ENCODE peak calls at places on chromosomes 4 and X, in seven cellular contexts. X is tibial nerve, G is esophagus squamous epithelium, P is suprapubic skin, W is IMR-90, M is A549, Y is spleen. T is an unnamed sample.

GRCh38 chr4:133151681-133152329 is 2.7 kb downstream of the PCDH10 start:
- DNase-seq in P (peak; percentile 72), W (no peak), X (no peak), G (no peak), Y (no peak), M (peak; percentile 3), T (no peak)

GRCh38 chrX:39398973-39399268 is 597.7 kb downstream of the MID1IP1 start:
- DNase-seq in P (no peak), M (no peak), W (no peak), G (no peak), Y (no peak), X (no peak), T (no peak)

GRCh38 chrX:21166302-21166982 is 207.8 kb upstream of the CNKSR2 start:
- DNase-seq in G (no peak), W (peak; percentile 25), X (no peak), M (peak; percentile 75), Y (no peak), P (no peak), T (no peak)

GRCh38 chr4:136742330-136742729 is 790.0 kb downstream of the PCDH18 start:
- DNase-seq in G (no peak), X (no peak), Y (no peak), P (no peak), W (peak; percentile 75), M (peak; percentile 6), T (no peak)

GRCh38 chrX:2928127-2928582 is 984 bp downstream of the ARSD start:
- DNase-seq in X (peak; percentile 10), M (no peak), P (no peak), G (peak; percentile 19), Y (peak; percentile 89), W (peak; percentile 47), T (peak; percentile 66)

GRCh38 chrX:13666836-13667235 is 13.9 kb downstream of the TCEANC start:
- DNase-seq in Y (no peak), X (no peak), M (no peak), P (no peak), W (no peak), G (no peak), T (no peak)

GRCh38 chr4:1754336-1754735 is 33.0 kb downstream of the TACC3 start:
- DNase-seq in G (no peak), M (no peak), X (no peak), P (no peak), W (no peak), Y (no peak), T (no peak)

GRCh38 chr4:60952921-60953320 is 247.2 kb upstream of the ADGRL3 start:
- DNase-seq in M (no peak), X (no peak), Y (no peak), W (no peak), P (no peak), G (no peak), T (no peak)

GRCh38 chr4:76867880-76868655 is 29.9 kb downstream of the SOWAHB start:
- DNase-seq in P (no peak), G (no peak), M (peak; percentile 12), Y (no peak), X (no peak), W (no peak), T (no peak)

GRCh38 chrX:23732704-23733103 is 10.4 kb downstream of the ACOT9 start:
- DNase-seq in W (no peak), M (no peak), G (no peak), X (no peak), Y (no peak), P (no peak), T (no peak)

GRCh38 chrX:107894038-107894437 is 68.4 kb downstream of the MID2 start:
- DNase-seq in Y (no peak), W (peak; percentile 42), X (peak; percentile 42), P (no peak), M (peak; percentile 61), G (no peak), T (no peak)

GRCh38 chr4:173807347-173807746 is 277.3 kb upstream of the HAND2 start:
- DNase-seq in X (peak; percentile 11), P (no peak), W (no peak), M (no peak), G (no peak), Y (no peak), T (no peak)

GRCh38 chr4:38765391-38765790 is 17.4 kb downstream of the TLR10 start:
- DNase-seq in W (peak; percentile 80), G (no peak), Y (no peak), X (no peak), P (no peak), M (no peak), T (no peak)

GRCh38 chrX:10529344-10529743 is 91.0 kb downstream of the MID1 start:
- DNase-seq in X (no peak), G (no peak), P (no peak), W (peak; percentile 60), M (no peak), Y (no peak), T (no peak)

GRCh38 chr4:74157116-74157742 is 689 bp upstream of the MTHFD2L start:
- DNase-seq in Y (no peak), M (peak; percentile 6), G (no peak), X (no peak), P (no peak), W (peak; percentile 65), T (no peak)

GRCh38 chr4:122450847-122451246 is 5.7 kb downstream of the IL2 start:
- DNase-seq in W (peak; percentile 10), X (no peak), Y (no peak), G (no peak), M (peak; percentile 41), P (no peak), T (no peak)

GRCh38 chr4:35725131-35725530 is 519.2 kb downstream of the ARAP2 start:
- DNase-seq in W (no peak), Y (no peak), P (no peak), X (no peak), G (no peak), M (no peak), T (no peak)

GRCh38 chrX:31894152-31894551 is 822.3 kb upstream of the FTHL17 start:
- DNase-seq in G (no peak), M (no peak), P (no peak), Y (no peak), X (no peak), W (no peak), T (peak; percentile 57)

GRCh38 chr4:159010563-159011260 is 92.2 kb upstream of the RAPGEF2 start:
- DNase-seq in X (peak; percentile 70), M (peak; percentile 50), G (no peak), Y (no peak), W (peak; percentile 67), P (no peak), T (peak; percentile 90)

GRCh38 chr4:83281326-83281725 is 3.3 kb downstream of the COQ2 start:
- DNase-seq in X (no peak), P (no peak), W (no peak), M (peak; percentile 6), G (no peak), Y (no peak), T (no peak)

GRCh38 chrX:96407043-96407442 is 277.6 kb upstream of the DIAPH2 start:
- DNase-seq in P (no peak), G (no peak), M (peak; percentile 62), X (peak; percentile 10), Y (no peak), W (peak; percentile 59), T (peak; percentile 71)

GRCh38 chrX:384861-385260 is 1.8 kb downstream of the PPP2R3B start:
- DNase-seq in W (no peak), G (no peak), X (no peak), Y (no peak), P (no peak), M (no peak), T (no peak)

GRCh38 chrX:56107320-56107719 is 124.8 kb upstream of the KLF8 start:
- DNase-seq in G (no peak), W (no peak), M (no peak), P (no peak), Y (no peak), X (no peak), T (no peak)

GRCh38 chrX:19332983-19333382 is 10.7 kb upstream of the PDHA1 start:
- DNase-seq in G (no peak), M (no peak), Y (no peak), X (no peak), P (no peak), W (peak; percentile 3), T (peak; percentile 33)

GRCh38 chr4:141541851-141542250 is 94.5 kb upstream of the IL15 start:
- DNase-seq in M (no peak), P (no peak), X (no peak), W (peak; percentile 38), Y (no peak), G (no peak), T (no peak)

GRCh38 chr4:107619731-107620130 is 100.3 kb downstream of the PAPSS1 start:
- DNase-seq in P (no peak), X (no peak), Y (no peak), G (no peak), M (no peak), W (no peak), T (no peak)

GRCh38 chrX:39605183-39605582 is 492.6 kb downstream of the BCOR start:
- DNase-seq in X (no peak), G (no peak), W (no peak), Y (no peak), M (no peak), P (no peak), T (no peak)

GRCh38 chr4:128811571-128812359 is 2.3 kb downstream of the JADE1 start:
- DNase-seq in P (peak; percentile 95), G (peak; percentile 46), M (peak; percentile 94), X (peak; percentile 81), W (peak; percentile 90), Y (peak; percentile 97), T (peak; percentile 93)

GRCh38 chr4:89788243-89789072 is 48.5 kb downstream of the SNCA start:
- DNase-seq in X (no peak), P (no peak), Y (no peak), M (no peak), G (no peak), W (peak; percentile 5), T (no peak)

GRCh38 chr4:20483416-20483815 is 216.8 kb upstream of the PACRGL start:
- DNase-seq in X (no peak), Y (no peak), M (no peak), W (peak; percentile 33), G (no peak), P (no peak), T (no peak)

GRCh38 chr4:40245794-40246546 is 49.1 kb downstream of the RHOH start:
- DNase-seq in P (no peak), G (no peak), Y (no peak), X (no peak), M (no peak), W (no peak), T (no peak)
- TF ChIP-seq POLR2A in P (no peak), G (no peak), Y (no peak), X (no peak), M (no peak), W (no peak), T (no peak)

GRCh38 chr4:123945301-123945700 is 548.7 kb downstream of the SPRY1 start:
- DNase-seq in G (no peak), W (no peak), P (no peak), Y (no peak), X (no peak), M (no peak), T (no peak)
- H3K4me1 ChIP-seq in G (no peaks in the 10 kb centered on the region), W (no peaks in the 10 kb centered on the region), P (no peaks in the 10 kb centered on the region), Y (no peaks in the 10 kb centered on the region), X (no peaks in the 10 kb centered on the region), M (no peaks in the 10 kb centered on the region), T (no peaks in the 10 kb centered on the region)

GRCh38 chr4:26589699-26590098 is 5.8 kb downstream of the TBC1D19 start:
- DNase-seq in P (no peak), Y (no peak), X (no peak), W (no peak), G (no peak), M (no peak), T (no peak)
- H3K9me3 ChIP-seq in P (no peaks in the 10 kb centered on the region), Y (no peaks in the 10 kb centered on the region), X (no peaks in the 10 kb centered on the region), W (no peaks in the 10 kb centered on the region), G (no peaks in the 10 kb centered on the region), M (no peaks in the 10 kb centered on the region), T (no peaks in the 10 kb centered on the region)

GRCh38 chr4:150262611-150263010 is 184.4 kb downstream of the DCLK2 start:
- DNase-seq in Y (no peak), G (no peak), X (no peak), P (no peak), M (no peak), W (no peak), T (no peak)
- TF ChIP-seq POLR2A in Y (no peak), G (no peak), X (no peak), P (no peak), M (no peak), W (no peak), T (no peak)